ENCODE peak calls at places on chromosome 15, in seven cellular contexts. One of them, this sample, is unnamed.

GRCh38 chr15:52790941-52791751 is 1.0 kb upstream of the ONECUT1 start:
- DNase-seq in AG04449: no peak
- DNase-seq in esophagus squamous epithelium: no peak
- DNase-seq in fibroblast of pulmonary artery: no peak
- DNase-seq in endothelial cell of umbilical vein: no peak
- DNase-seq in A549: no peak
- DNase-seq in BJ: no peak
- DNase-seq in this sample: no peak

GRCh38 chr15:29268706-29269484 is 727 bp downstream of the NSMCE3 start:
- DNase-seq in esophagus squamous epithelium: no peak
- DNase-seq in BJ: no peak
- DNase-seq in fibroblast of pulmonary artery: peak
- DNase-seq in endothelial cell of umbilical vein: peak
- DNase-seq in A549: peak
- DNase-seq in AG04449: no peak
- DNase-seq in this sample: no peak

GRCh38 chr15:25793354-25794050 is 69.6 kb downstream of the ATP10A start:
- DNase-seq in BJ: no peak
- DNase-seq in AG04449: no peak
- DNase-seq in fibroblast of pulmonary artery: no peak
- DNase-seq in endothelial cell of umbilical vein: no peak
- DNase-seq in esophagus squamous epithelium: no peak
- DNase-seq in A549: no peak
- DNase-seq in this sample: no peak

GRCh38 chr15:34472947-34473346 is 35.3 kb upstream of the GOLGA8A start:
- DNase-seq in A549: no peak
- DNase-seq in endothelial cell of umbilical vein: no peak
- DNase-seq in fibroblast of pulmonary artery: no peak
- DNase-seq in esophagus squamous epithelium: no peak
- DNase-seq in BJ: no peak
- DNase-seq in AG04449: no peak
- DNase-seq in this sample: no peak

GRCh38 chr15:22265056-22265945 is 185.0 kb downstream of the OR4M2 start:
- DNase-seq in esophagus squamous epithelium: no peak
- DNase-seq in fibroblast of pulmonary artery: no peak
- DNase-seq in BJ: no peak
- DNase-seq in A549: no peak
- DNase-seq in AG04449: no peak
- DNase-seq in endothelial cell of umbilical vein: no peak
- DNase-seq in this sample: no peak

GRCh38 chr15:53251998-53252397 is 461.9 kb upstream of the ONECUT1 start:
- DNase-seq in esophagus squamous epithelium: no peak
- DNase-seq in fibroblast of pulmonary artery: no peak
- DNase-seq in endothelial cell of umbilical vein: no peak
- DNase-seq in AG04449: no peak
- DNase-seq in A549: no peak
- DNase-seq in BJ: no peak
- DNase-seq in this sample: no peak

GRCh38 chr15:31366169-31366734 is 39.6 kb downstream of the KLF13 start:
- DNase-seq in esophagus squamous epithelium: no peak
- DNase-seq in AG04449: no peak
- DNase-seq in A549: no peak
- DNase-seq in endothelial cell of umbilical vein: no peak
- DNase-seq in fibroblast of pulmonary artery: peak
- DNase-seq in BJ: no peak
- DNase-seq in this sample: no peak

GRCh38 chr15:36844453-36845094 is 255.8 kb downstream of the MEIS2 start:
- DNase-seq in endothelial cell of umbilical vein: peak
- DNase-seq in A549: no peak
- DNase-seq in AG04449: peak
- DNase-seq in esophagus squamous epithelium: no peak
- DNase-seq in fibroblast of pulmonary artery: peak
- DNase-seq in BJ: no peak
- DNase-seq in this sample: peak

GRCh38 chr15:33086500-33087141 is 107.9 kb downstream of the FMN1 start:
- DNase-seq in A549: peak
- DNase-seq in endothelial cell of umbilical vein: peak
- DNase-seq in fibroblast of pulmonary artery: peak
- DNase-seq in esophagus squamous epithelium: no peak
- DNase-seq in AG04449: no peak
- DNase-seq in BJ: peak
- DNase-seq in this sample: peak

GRCh38 chr15:39621961-39622360 is 41.1 kb downstream of the THBS1 start:
- DNase-seq in endothelial cell of umbilical vein: no peak
- DNase-seq in BJ: no peak
- DNase-seq in fibroblast of pulmonary artery: no peak
- DNase-seq in esophagus squamous epithelium: no peak
- DNase-seq in AG04449: no peak
- DNase-seq in A549: no peak
- DNase-seq in this sample: no peak

DNA sequence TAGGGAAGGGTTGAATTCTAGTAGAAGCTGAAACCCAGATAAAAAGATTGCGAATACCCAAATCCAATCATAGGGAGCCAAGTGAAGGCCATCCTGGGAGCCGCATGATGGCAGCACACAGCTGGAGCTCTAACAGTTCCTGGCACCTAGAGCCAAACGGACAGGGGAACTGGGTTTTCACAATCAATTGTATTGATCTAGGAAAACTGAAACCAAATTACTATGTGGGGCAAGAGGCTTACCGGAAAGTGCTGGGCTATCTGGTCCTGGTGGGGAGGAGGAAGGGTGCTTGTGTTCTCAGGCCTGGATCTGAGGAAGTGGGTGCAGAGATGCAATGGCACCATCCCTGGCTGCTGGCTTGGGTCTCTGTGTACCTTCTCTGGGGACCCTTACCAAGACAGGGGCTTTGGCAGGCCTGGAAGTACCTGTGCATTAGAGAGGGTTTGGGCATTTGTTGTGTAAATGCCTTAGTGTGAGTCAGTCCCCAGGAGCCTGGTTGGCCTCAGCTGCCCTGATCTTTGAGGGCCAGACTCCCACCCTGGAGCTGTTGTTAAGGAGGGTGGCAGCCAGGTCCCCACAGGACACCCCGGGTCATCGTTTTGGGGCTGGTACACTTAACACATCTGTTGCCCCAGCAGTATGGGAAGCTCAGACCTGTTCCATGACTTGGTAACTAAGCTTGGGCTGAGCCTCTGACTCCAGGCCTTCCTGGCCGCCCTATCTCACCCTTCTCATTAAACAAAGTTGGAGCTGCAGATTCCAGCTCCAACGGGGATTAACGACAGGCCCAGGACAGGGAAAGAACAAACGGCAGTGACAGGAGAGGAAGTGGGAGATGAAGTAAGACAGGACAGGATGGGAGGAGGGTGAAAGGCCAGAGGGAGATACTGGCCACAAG is 8.9 kb upstream of the FURIN start:
- DNase-seq in A549: no peak
- DNase-seq in fibroblast of pulmonary artery: no peak
- DNase-seq in BJ: no peak
- DNase-seq in endothelial cell of umbilical vein: no peak
- DNase-seq in AG04449: no peak
- DNase-seq in esophagus squamous epithelium: no peak
- DNase-seq in this sample: no peak
- TF ChIP-seq CTCF in A549: no peak
- TF ChIP-seq CTCF in fibroblast of pulmonary artery: no peak
- TF ChIP-seq CTCF in BJ: no peak
- TF ChIP-seq CTCF in endothelial cell of umbilical vein: no peak
- TF ChIP-seq CTCF in AG04449: no peak
- TF ChIP-seq CTCF in esophagus squamous epithelium: no peak
- TF ChIP-seq CTCF in this sample: no peak

GRCh38 chr15:63514533-63514943 is 10.1 kb downstream of the USP3 start:
- DNase-seq in A549: peak
- DNase-seq in esophagus squamous epithelium: no peak
- DNase-seq in BJ: no peak
- DNase-seq in AG04449: no peak
- DNase-seq in fibroblast of pulmonary artery: peak
- DNase-seq in endothelial cell of umbilical vein: peak
- DNase-seq in this sample: no peak
- H3K4me3 ChIP-seq in A549: peak
- H3K4me3 ChIP-seq in esophagus squamous epithelium: no peak
- H3K4me3 ChIP-seq in BJ: no peak
- H3K4me3 ChIP-seq in AG04449: no peak
- H3K4me3 ChIP-seq in fibroblast of pulmonary artery: no peak
- H3K4me3 ChIP-seq in endothelial cell of umbilical vein: no peak
- H3K4me3 ChIP-seq in this sample: no peak

DNA sequence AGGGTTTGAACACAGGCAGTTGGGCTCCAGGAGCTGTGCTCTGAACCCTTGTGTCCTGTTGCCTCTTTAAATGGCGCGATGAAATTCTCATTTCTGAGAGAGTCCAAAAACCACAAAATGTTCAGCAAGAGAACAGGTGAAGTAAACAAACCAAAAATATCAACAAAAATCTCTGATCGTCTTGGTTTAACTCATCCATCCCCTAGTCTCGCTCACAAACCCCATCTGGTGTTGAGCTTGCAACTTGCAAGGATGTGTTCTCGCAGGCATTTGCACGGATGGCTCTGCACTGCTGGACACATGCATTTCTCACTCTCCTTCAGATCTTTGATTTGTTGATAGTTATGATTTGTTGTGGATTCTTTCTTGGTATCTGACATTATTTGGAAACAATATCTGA is 31.1 kb downstream of the FAH start:
- DNase-seq in endothelial cell of umbilical vein: no peak
- DNase-seq in A549: no peak
- DNase-seq in BJ: no peak
- DNase-seq in AG04449: no peak
- DNase-seq in esophagus squamous epithelium: no peak
- DNase-seq in fibroblast of pulmonary artery: peak
- DNase-seq in this sample: no peak
- TF ChIP-seq CTCF in endothelial cell of umbilical vein: no peak
- TF ChIP-seq CTCF in A549: peak
- TF ChIP-seq CTCF in BJ: no peak
- TF ChIP-seq CTCF in AG04449: peak
- TF ChIP-seq CTCF in esophagus squamous epithelium: no peak
- TF ChIP-seq CTCF in fibroblast of pulmonary artery: peak
- TF ChIP-seq CTCF in this sample: peak

GRCh38 chr15:89091667-89092220 is 3.5 kb downstream of the ABHD2 start:
- DNase-seq in endothelial cell of umbilical vein: no peak
- DNase-seq in esophagus squamous epithelium: no peak
- DNase-seq in A549: no peak
- DNase-seq in BJ: no peak
- DNase-seq in AG04449: no peak
- DNase-seq in fibroblast of pulmonary artery: no peak
- DNase-seq in this sample: no peak
- H3K4me3 ChIP-seq in endothelial cell of umbilical vein: peak
- H3K4me3 ChIP-seq in esophagus squamous epithelium: peak
- H3K4me3 ChIP-seq in A549: peak
- H3K4me3 ChIP-seq in BJ: no peak
- H3K4me3 ChIP-seq in AG04449: no peak
- H3K4me3 ChIP-seq in fibroblast of pulmonary artery: peak
- H3K4me3 ChIP-seq in this sample: no peak

GRCh38 chr15:44713006-44713966 is 2.0 kb downstream of the B2M start:
- DNase-seq in esophagus squamous epithelium: no peak
- DNase-seq in A549: peak
- DNase-seq in BJ: no peak
- DNase-seq in fibroblast of pulmonary artery: peak
- DNase-seq in endothelial cell of umbilical vein: peak
- DNase-seq in AG04449: no peak
- DNase-seq in this sample: no peak
- TF ChIP-seq CTCF in esophagus squamous epithelium: no peak
- TF ChIP-seq CTCF in A549: peak
- TF ChIP-seq CTCF in BJ: peak
- TF ChIP-seq CTCF in fibroblast of pulmonary artery: peak
- TF ChIP-seq CTCF in endothelial cell of umbilical vein: peak
- TF ChIP-seq CTCF in AG04449: peak
- TF ChIP-seq CTCF in this sample: peak

GRCh38 chr15:92806763-92807162 is 93.4 kb upstream of the CHD2 start:
- DNase-seq in AG04449: no peak
- DNase-seq in esophagus squamous epithelium: no peak
- DNase-seq in endothelial cell of umbilical vein: no peak
- DNase-seq in fibroblast of pulmonary artery: no peak
- DNase-seq in BJ: no peak
- DNase-seq in A549: no peak
- DNase-seq in this sample: no peak
- H3K4me3 ChIP-seq in AG04449: no peak
- H3K4me3 ChIP-seq in esophagus squamous epithelium: no peak
- H3K4me3 ChIP-seq in endothelial cell of umbilical vein: no peak
- H3K4me3 ChIP-seq in fibroblast of pulmonary artery: no peak
- H3K4me3 ChIP-seq in BJ: no peak
- H3K4me3 ChIP-seq in A549: no peak
- H3K4me3 ChIP-seq in this sample: no peak

DNA sequence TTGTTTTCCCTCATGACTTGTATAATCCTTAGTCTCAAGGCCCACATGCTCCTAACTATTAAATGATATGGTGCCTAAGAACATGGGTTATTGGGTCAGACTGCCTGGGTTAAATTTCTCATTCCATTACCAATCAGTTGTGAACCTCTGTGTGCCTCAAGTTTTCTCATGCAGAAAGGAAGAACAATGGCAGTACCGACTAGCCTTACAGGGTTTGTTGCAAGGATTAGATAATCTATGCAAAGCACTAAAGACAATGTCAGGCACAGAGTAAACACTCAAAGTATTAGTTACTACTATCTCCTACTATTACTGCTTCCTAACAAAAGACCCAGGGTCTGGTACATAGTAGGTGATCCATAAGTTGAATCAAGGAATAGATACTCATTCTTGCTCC is 12.2 kb downstream of the ADPGK start:
- DNase-seq in BJ: no peak
- DNase-seq in esophagus squamous epithelium: no peak
- DNase-seq in A549: no peak
- DNase-seq in AG04449: no peak
- DNase-seq in fibroblast of pulmonary artery: no peak
- DNase-seq in endothelial cell of umbilical vein: no peak
- DNase-seq in this sample: no peak
- TF ChIP-seq CTCF in BJ: no peak
- TF ChIP-seq CTCF in esophagus squamous epithelium: no peak
- TF ChIP-seq CTCF in A549: no peak
- TF ChIP-seq CTCF in AG04449: no peak
- TF ChIP-seq CTCF in fibroblast of pulmonary artery: no peak
- TF ChIP-seq CTCF in endothelial cell of umbilical vein: no peak
- TF ChIP-seq CTCF in this sample: no peak

DNA sequence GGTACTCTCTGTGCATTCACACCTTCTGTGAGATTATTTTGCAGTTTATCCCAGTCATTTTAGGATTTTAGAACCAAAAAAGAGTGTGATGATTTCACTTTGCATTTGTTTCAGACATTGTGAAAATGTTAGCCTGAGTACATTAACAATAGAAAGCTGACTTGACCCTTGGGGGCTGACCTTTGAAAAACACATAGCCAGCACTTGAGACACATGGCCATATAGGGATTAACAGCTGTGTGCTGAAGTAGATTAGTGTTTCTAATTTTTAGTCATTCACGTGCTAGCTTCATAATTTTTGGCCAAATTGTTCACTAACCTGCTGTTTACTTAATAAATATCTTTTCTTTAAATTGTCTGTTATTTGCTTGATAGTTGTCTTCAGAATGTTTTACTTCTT is 3.5 kb downstream of the FEM1B start:
- DNase-seq in esophagus squamous epithelium: no peak
- DNase-seq in AG04449: no peak
- DNase-seq in BJ: no peak
- DNase-seq in endothelial cell of umbilical vein: peak
- DNase-seq in A549: no peak
- DNase-seq in fibroblast of pulmonary artery: no peak
- DNase-seq in this sample: no peak
- H3K4me3 ChIP-seq in esophagus squamous epithelium: peak
- H3K4me3 ChIP-seq in AG04449: peak
- H3K4me3 ChIP-seq in BJ: peak
- H3K4me3 ChIP-seq in endothelial cell of umbilical vein: peak
- H3K4me3 ChIP-seq in A549: peak
- H3K4me3 ChIP-seq in fibroblast of pulmonary artery: peak
- H3K4me3 ChIP-seq in this sample: peak